ENCODE peak calls at places on chromosomes 2 and 18, in seven cellular contexts. One of them, this sample, is unnamed.

GRCh38 chr2:69143726-69144360 is 130.9 kb downstream of the ANTXR1 start:
- DNase-seq in germinal center: no peak
- DNase-seq in mucosa of descending colon: no peak
- DNase-seq in Right ventricle myocardium superior: no peak
- DNase-seq in right atrium auricular region: no peak
- DNase-seq in GM12865: no peak
- DNase-seq in HT-29: no peak
- DNase-seq in this sample: no peak

GRCh38 chr2:227324671-227325055 is 388 bp upstream of the MFF start:
- DNase-seq in germinal center: peak; percentile 19
- DNase-seq in mucosa of descending colon: no peak
- DNase-seq in Right ventricle myocardium superior: no peak
- DNase-seq in right atrium auricular region: no peak
- DNase-seq in GM12865: peak; percentile 37
- DNase-seq in HT-29: no peak
- DNase-seq in this sample: no peak

GRCh38 chr18:28961669-28962228 is 784.8 kb upstream of the CDH2 start:
- DNase-seq in germinal center: no peak
- DNase-seq in mucosa of descending colon: no peak
- DNase-seq in Right ventricle myocardium superior: no peak
- DNase-seq in right atrium auricular region: no peak
- DNase-seq in GM12865: peak; percentile 3
- DNase-seq in HT-29: peak; percentile 45
- DNase-seq in this sample: no peak

GRCh38 chr2:147031897-147032296 is 812.9 kb upstream of the ACVR2A start:
- DNase-seq in germinal center: no peak
- DNase-seq in mucosa of descending colon: no peak
- DNase-seq in Right ventricle myocardium superior: no peak
- DNase-seq in right atrium auricular region: no peak
- DNase-seq in GM12865: no peak
- DNase-seq in HT-29: no peak
- DNase-seq in this sample: no peak

GRCh38 chr2:232432598-232433184 is 23.3 kb upstream of the ALPI start:
- DNase-seq in germinal center: no peak
- DNase-seq in mucosa of descending colon: no peak
- DNase-seq in Right ventricle myocardium superior: peak; percentile 26
- DNase-seq in right atrium auricular region: no peak
- DNase-seq in GM12865: no peak
- DNase-seq in HT-29: no peak
- DNase-seq in this sample: no peak

GRCh38 chr18:23591011-23591410 is 4.7 kb upstream of the NPC1 start:
- DNase-seq in germinal center: no peak
- DNase-seq in mucosa of descending colon: no peak
- DNase-seq in Right ventricle myocardium superior: no peak
- DNase-seq in right atrium auricular region: no peak
- DNase-seq in GM12865: no peak
- DNase-seq in HT-29: no peak
- DNase-seq in this sample: no peak

GRCh38 chr2:55311444-55311870 is 42.4 kb upstream of the MTIF2 start:
- DNase-seq in germinal center: no peak
- DNase-seq in mucosa of descending colon: no peak
- DNase-seq in Right ventricle myocardium superior: no peak
- DNase-seq in right atrium auricular region: no peak
- DNase-seq in GM12865: peak; percentile 82
- DNase-seq in HT-29: peak; percentile 41
- DNase-seq in this sample: no peak

GRCh38 chr18:66638856-66639621 is 35.1 kb upstream of the CDH19 start:
- DNase-seq in germinal center: no peak
- DNase-seq in mucosa of descending colon: no peak
- DNase-seq in Right ventricle myocardium superior: no peak
- DNase-seq in right atrium auricular region: no peak
- DNase-seq in GM12865: no peak
- DNase-seq in HT-29: no peak
- DNase-seq in this sample: no peak

GRCh38 chr18:23857756-23858155 is 156.8 kb upstream of the TTC39C start:
- DNase-seq in germinal center: no peak
- DNase-seq in mucosa of descending colon: no peak
- DNase-seq in Right ventricle myocardium superior: no peak
- DNase-seq in right atrium auricular region: no peak
- DNase-seq in GM12865: no peak
- DNase-seq in HT-29: no peak
- DNase-seq in this sample: no peak

GRCh38 chr2:119598576-119598975 is 54.3 kb downstream of the CFAP221 start:
- DNase-seq in germinal center: no peak
- DNase-seq in mucosa of descending colon: no peak
- DNase-seq in Right ventricle myocardium superior: no peak
- DNase-seq in right atrium auricular region: no peak
- DNase-seq in GM12865: no peak
- DNase-seq in HT-29: peak; percentile 24
- DNase-seq in this sample: no peak

GRCh38 chr2:216424305-216424704 is 12.0 kb downstream of the SMARCAL1 start:
- DNase-seq in germinal center: no peak
- DNase-seq in mucosa of descending colon: no peak
- DNase-seq in Right ventricle myocardium superior: no peak
- DNase-seq in right atrium auricular region: no peak
- DNase-seq in GM12865: no peak
- DNase-seq in HT-29: no peak
- DNase-seq in this sample: no peak

GRCh38 chr18:35572644-35573043 is 8.9 kb upstream of the GALNT1 start:
- DNase-seq in germinal center: no peak
- DNase-seq in mucosa of descending colon: no peak
- DNase-seq in Right ventricle myocardium superior: no peak
- DNase-seq in right atrium auricular region: no peak
- DNase-seq in GM12865: no peak
- DNase-seq in HT-29: no peak
- DNase-seq in this sample: peak; percentile 30

GRCh38 chr2:218957685-218958084 is 1.8 kb upstream of the CDK5R2 start:
- DNase-seq in germinal center: no peak
- DNase-seq in mucosa of descending colon: no peak
- DNase-seq in Right ventricle myocardium superior: no peak
- DNase-seq in right atrium auricular region: no peak
- DNase-seq in GM12865: no peak
- DNase-seq in HT-29: peak; percentile 8
- DNase-seq in this sample: no peak

GRCh38 chr2:200373973-200374416 is 67.5 kb downstream of the SPATS2L start:
- DNase-seq in germinal center: peak; percentile 33
- DNase-seq in mucosa of descending colon: no peak
- DNase-seq in Right ventricle myocardium superior: no peak
- DNase-seq in right atrium auricular region: no peak
- DNase-seq in GM12865: peak; percentile 75
- DNase-seq in HT-29: peak; percentile 72
- DNase-seq in this sample: no peak

GRCh38 chr2:30232027-30232800 is 880 bp downstream of the LBH start:
- DNase-seq in germinal center: peak; percentile 94
- DNase-seq in mucosa of descending colon: peak; percentile 87
- DNase-seq in Right ventricle myocardium superior: peak; percentile 72
- DNase-seq in right atrium auricular region: no peak
- DNase-seq in GM12865: peak; percentile 76
- DNase-seq in HT-29: no peak
- DNase-seq in this sample: peak; percentile 63

GRCh38 chr2:174951746-174952145 is 53.4 kb downstream of the CHN1 start:
- DNase-seq in germinal center: no peak
- DNase-seq in mucosa of descending colon: no peak
- DNase-seq in Right ventricle myocardium superior: no peak
- DNase-seq in right atrium auricular region: no peak
- DNase-seq in GM12865: no peak
- DNase-seq in HT-29: no peak
- DNase-seq in this sample: no peak